ENCODE peak calls at places on chromosomes 1 and 21, in five cellular contexts. C is IMR-90, U is HepG2, P is K562, I is SK-N-SH. Z is an unnamed sample.

GRCh38 chr1:200938955-200939354 is 44.3 kb downstream of the INAVA start:
- DNase-seq in C (no peak), U (no peak), I (no peak), P (no peak), Z (no peak)

GRCh38 chr1:35532497-35533226 is 24.5 kb downstream of the KIAA0319L start:
- DNase-seq in P (no peak), C (no peak), U (no peak), I (no peak), Z (no peak)

GRCh38 chr1:212498243-212498642 is 65.5 kb downstream of the NENF start:
- DNase-seq in I (no peak), U (no peak), C (peak), P (no peak), Z (no peak)

GRCh38 chr21:15682182-15682895 is 47.4 kb upstream of the USP25 start:
- DNase-seq in I (no peak), P (no peak), U (peak), C (peak), Z (no peak)

GRCh38 chr1:224149733-224150132 is 33.3 kb upstream of the DEGS1 start:
- DNase-seq in I (no peak), U (no peak), C (no peak), P (no peak), Z (no peak)

GRCh38 chr1:240967070-240967724 is 355.2 kb upstream of the GREM2 start:
- DNase-seq in I (no peak), C (peak), U (peak), P (no peak), Z (no peak)

GRCh38 chr1:20028125-20028524 is 41.9 kb upstream of the PLA2G5 start:
- DNase-seq in C (no peak), U (no peak), I (no peak), P (no peak), Z (no peak)

GRCh38 chr1:179953974-179954493 is 576 bp upstream of the CEP350 start:
- DNase-seq in C (peak), U (peak), I (peak), P (peak), Z (no peak)

GRCh38 chr1:116161877-116162390 is 50.7 kb downstream of the MAB21L3 start:
- DNase-seq in U (no peak), C (no peak), I (no peak), P (no peak), Z (no peak)

GRCh38 chr1:212915245-212916091 is 34.9 kb upstream of the VASH2 start:
- DNase-seq in C (peak), U (peak), P (peak), I (peak), Z (no peak)

GRCh38 chr21:35366348-35367085 is 317.4 kb upstream of the RUNX1 start:
- DNase-seq in C (peak), U (no peak), I (no peak), P (no peak), Z (no peak)

GRCh38 chr21:45147473-45148315 is 73.3 kb downstream of the ADARB1 start:
- DNase-seq in U (no peak), P (peak), I (peak), C (no peak), Z (no peak)

GRCh38 chr1:166693158-166693557 is 146.1 kb upstream of the POGK start:
- DNase-seq in I (no peak), P (no peak), C (no peak), U (no peak), Z (no peak)

GRCh38 chr1:184755226-184756065 is 788 bp upstream of the EDEM3 start:
- DNase-seq in U (no peak), P (peak), I (peak), C (no peak), Z (no peak)

GRCh38 chr21:37297364-37297763 is 30.2 kb upstream of the VPS26C start:
- DNase-seq in U (no peak), P (no peak), I (no peak), C (no peak), Z (no peak)

GRCh38 chr1:153389978-153390879 is 644 bp downstream of the S100A8 start:
- DNase-seq in I (no peak), P (no peak), U (no peak), C (no peak), Z (no peak)

GRCh38 chr1:154352581-154353459 is 27.5 kb downstream of the ATP8B2 start:
- DNase-seq in U (no peak), I (peak), C (peak), P (peak), Z (no peak)

GRCh38 chr1:41618066-41618825 is 133.8 kb upstream of the EDN2 start:
- DNase-seq in U (no peak), P (no peak), I (no peak), C (peak), Z (no peak)

GRCh38 chr1:235325139-235325538 is 2.8 kb downstream of the ARID4B start:
- DNase-seq in I (no peak), C (no peak), U (no peak), P (no peak), Z (no peak)
- H3K9ac ChIP-seq in I (peak), C (no peak), U (peak), P (no peak), Z (peak)

GRCh38 chr1:46652321-46653100 is 15.7 kb downstream of the ATPAF1 start:
- DNase-seq in C (no peak), I (no peak), U (no peak), P (no peak), Z (no peak)

GRCh38 chr1:46647611-46648010 is 20.6 kb downstream of the ATPAF1 start:
- DNase-seq in P (no peak), U (no peak), I (no peak), C (no peak), Z (no peak)

GRCh38 chr1:46650491-46650890 is 17.7 kb downstream of the ATPAF1 start:
- DNase-seq in C (no peak), U (no peak), I (no peak), P (no peak), Z (no peak)

GRCh38 chr1:46646844-46647243 is 21.3 kb downstream of the ATPAF1 start:
- DNase-seq in P (no peak), C (peak), U (no peak), I (no peak), Z (no peak)

DNA sequence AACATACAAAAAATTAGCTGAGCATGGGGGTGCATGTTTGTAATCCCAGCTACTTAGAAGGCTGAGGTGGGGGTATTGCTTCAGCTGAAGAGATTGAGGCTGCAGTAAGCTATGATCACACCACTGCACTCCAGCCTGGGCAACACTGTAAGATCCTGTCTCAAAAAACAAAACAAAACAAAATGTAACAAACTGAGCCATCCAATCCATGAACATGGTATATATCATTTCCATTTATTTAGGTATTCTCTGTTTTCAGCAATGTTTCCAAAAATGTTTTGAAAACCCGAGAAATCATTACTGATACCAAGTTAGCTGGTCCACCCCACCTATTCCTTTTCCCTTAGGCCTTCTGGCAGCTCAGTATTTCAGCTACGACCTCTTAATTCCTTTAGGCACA is 18.4 kb downstream of the ATPAF1 start:
- DNase-seq in P (no peak), C (no peak), I (no peak), U (no peak), Z (no peak)
- TF ChIP-seq SMC3 in P (no peak), C (no peak), I (no peak), U (no peak), Z (no peak)

DNA sequence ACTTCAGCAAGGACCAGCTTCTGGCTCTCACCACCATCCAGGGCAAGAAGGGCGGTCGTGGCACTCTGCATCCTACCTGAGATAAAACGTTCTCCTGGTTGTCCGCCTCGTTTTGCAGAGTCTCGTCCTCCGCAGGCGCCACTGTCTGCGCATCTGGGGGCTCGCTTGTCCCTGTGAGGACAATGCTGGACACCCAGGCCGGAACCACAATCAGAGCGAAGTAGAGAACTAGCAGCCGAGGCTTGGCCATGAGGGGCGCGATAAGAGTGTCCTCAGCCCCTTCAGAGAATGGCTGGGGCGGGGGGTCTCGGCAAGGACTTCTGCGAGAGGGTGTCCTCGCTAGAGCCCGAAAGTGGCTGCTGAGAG is 505 bp downstream of the OLFML2B start:
- DNase-seq in U (no peak), P (no peak), C (no peak), I (no peak), Z (no peak)
- H3K9ac ChIP-seq in U (no peak), P (peak), C (no peak), I (peak), Z (no peak)

DNA sequence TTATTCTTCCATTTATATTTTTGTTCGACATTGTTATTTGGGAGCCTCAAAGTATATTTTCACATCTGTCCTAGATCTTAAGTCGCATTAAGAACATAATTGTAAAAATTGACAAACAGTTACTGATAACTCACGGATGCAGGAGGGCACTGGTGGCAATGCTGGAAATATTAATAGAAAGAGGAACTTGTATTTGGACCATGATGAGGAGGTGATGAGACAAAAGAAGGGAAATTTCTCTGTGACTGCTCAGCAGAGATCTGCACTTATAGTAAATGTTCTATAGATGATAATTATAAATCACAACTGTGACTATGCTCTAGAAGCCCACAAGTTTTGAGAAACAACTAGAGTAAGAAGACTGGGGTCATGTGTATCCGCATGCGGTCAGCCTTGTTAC is 8.7 kb upstream of the DUSP12 start:
- DNase-seq in U (no peak), I (no peak), C (no peak), P (no peak), Z (no peak)
- TF ChIP-seq SMC3 in U (no peak), I (no peak), C (no peak), P (no peak), Z (no peak)

GRCh38 chr1:6761338-6761737 is 23.9 kb upstream of the CAMTA1 start:
- DNase-seq in I (no peak), C (no peak), U (no peak), P (no peak), Z (no peak)
- H3K9ac ChIP-seq in I (no peak), C (no peak), U (no peak), P (no peak), Z (no peak)

GRCh38 chr1:12692967-12693782 is 22.7 kb upstream of the AADACL3 start:
- DNase-seq in P (no peak), U (no peak), I (no peak), C (no peak), Z (no peak)

GRCh38 chr1:12696658-12697057 is 19.3 kb upstream of the AADACL3 start:
- DNase-seq in P (no peak), U (no peak), I (no peak), C (no peak), Z (no peak)

DNA sequence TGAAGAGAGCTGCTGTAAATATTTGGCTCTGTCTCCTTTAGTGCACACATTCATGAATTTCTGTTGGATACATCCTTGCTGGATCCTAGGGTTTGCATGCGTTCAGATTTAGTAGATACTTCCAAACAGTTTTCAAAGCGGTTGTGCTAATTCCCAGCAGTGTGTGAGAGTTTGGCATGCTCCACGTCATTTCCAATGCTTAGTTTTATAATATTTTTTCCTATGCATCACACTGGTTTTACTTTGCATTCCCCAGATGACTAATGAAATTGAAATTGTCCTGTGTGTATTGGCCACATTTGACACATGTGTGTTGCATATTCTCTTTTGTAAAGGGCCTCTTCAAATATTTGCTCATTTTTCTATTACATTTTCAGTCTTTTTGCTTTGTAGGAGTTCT is 18.5 kb upstream of the AADACL3 start:
- DNase-seq in I (no peak), P (no peak), U (no peak), C (no peak), Z (no peak)
- TF ChIP-seq SMC3 in I (no peak), P (no peak), U (no peak), C (no peak), Z (no peak)

GRCh38 chr1:61432616-61433388 is 292.1 kb downstream of the TM2D1 start:
- DNase-seq in P (no peak), C (no peak), U (no peak), I (no peak), Z (no peak)
- H3K9ac ChIP-seq in P (no peak), C (no peak), U (no peak), I (no peak), Z (no peak)

GRCh38 chr1:22210176-22210575 is 67.3 kb upstream of the WNT4 start:
- DNase-seq in P (no peak), U (no peak), C (no peak), I (no peak), Z (no peak)
- TF ChIP-seq SMC3 in P (no peak), U (no peak), C (no peak), I (no peak), Z (no peak)

DNA sequence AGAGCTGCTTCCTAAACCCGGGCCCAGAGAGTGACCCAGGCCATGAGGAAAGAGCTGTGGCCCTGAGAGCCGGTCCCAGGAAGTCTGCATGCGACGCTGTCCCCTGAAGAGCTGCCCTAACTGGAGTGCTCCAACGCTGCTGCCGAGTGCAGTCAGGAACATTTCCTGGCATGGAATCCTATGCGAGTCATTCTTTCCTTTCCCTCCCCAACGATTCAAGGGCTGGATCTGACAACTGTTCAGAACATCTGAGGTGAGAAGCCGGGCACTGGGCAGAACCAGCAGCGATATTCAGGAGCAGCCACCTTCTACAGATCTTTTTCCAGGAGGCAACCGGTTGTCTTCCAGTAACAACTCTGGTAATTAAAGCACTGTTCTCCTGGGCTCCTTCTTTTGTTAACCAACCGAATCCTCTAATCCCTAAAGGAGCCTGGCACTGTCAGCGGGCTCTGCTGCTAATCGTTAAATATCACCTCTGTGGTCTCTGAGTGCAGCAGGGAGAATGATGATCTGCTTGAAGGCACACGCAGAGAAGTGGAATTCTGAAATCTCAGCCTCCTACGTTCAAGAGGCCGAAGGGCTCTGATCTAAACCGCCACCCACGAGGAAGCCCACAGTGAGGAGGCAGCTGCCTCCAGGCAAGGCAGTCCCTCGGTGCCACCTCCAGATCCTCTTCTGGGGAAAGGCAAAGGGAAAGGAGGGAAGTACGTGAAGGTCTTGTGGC is 55.8 kb downstream of the SLC45A1 start:
- DNase-seq in P (no peak), I (no peak), C (peak), U (no peak), Z (no peak)
- H3K9ac ChIP-seq in P (peak), I (peak), C (peak), U (no peak), Z (no peak)